ENCODE peak calls at places on chromosomes 16 and 17, in five cellular contexts. D, M, P, S and E are unnamed samples.

GRCh38 chr16:57260294-57260929 is 15.4 kb downstream of the ARL2BP start:
- DNase-seq in P (peak), S (peak), M (peak), D (peak), E (peak)

GRCh38 chr17:72946126-72946525 is 146.4 kb downstream of the SLC39A11 start:
- DNase-seq in S (no peak), D (no peak), P (no peak), M (no peak), E (no peak)

GRCh38 chr16:57354311-57354710 is 4.3 kb upstream of the CCL22 start:
- DNase-seq in M (no peak), D (no peak), P (no peak), S (no peak), E (no peak)

GRCh38 chr16:87461466-87461975 is 31.3 kb downstream of the ZCCHC14 start:
- DNase-seq in D (no peak), P (peak), S (peak), M (peak), E (peak)

GRCh38 chr16:5768445-5768844 is 670.9 kb upstream of the EEF2KMT start:
- DNase-seq in P (no peak), M (no peak), S (no peak), D (no peak), E (no peak)

GRCh38 chr17:65005858-65006257 is 50.7 kb downstream of the GNA13 start:
- DNase-seq in D (no peak), P (no peak), S (no peak), M (no peak), E (no peak)

GRCh38 chr17:29095439-29095838 is 52.5 kb downstream of the PIPOX start:
- DNase-seq in S (no peak), D (no peak), P (no peak), M (no peak), E (no peak)

GRCh38 chr17:80931421-80932265 is 60.0 kb upstream of the CHMP6 start:
- DNase-seq in M (peak), D (peak), P (peak), S (peak), E (peak)

GRCh38 chr17:82204831-82205719 is 7.6 kb downstream of the CCDC57 start:
- DNase-seq in S (no peak), P (no peak), M (peak), D (peak), E (no peak)

GRCh38 chr17:44628234-44629188 is 27.8 kb upstream of the MEIOC start:
- DNase-seq in M (peak), S (peak), P (peak), D (no peak), E (peak)

GRCh38 chr17:3020381-3020780 is 43.0 kb downstream of the OR1D5 start:
- DNase-seq in P (no peak), D (no peak), S (no peak), M (no peak), E (no peak)

GRCh38 chr16:10309271-10309932 is 76.5 kb upstream of the ATF7IP2 start:
- DNase-seq in D (no peak), P (no peak), S (no peak), M (no peak), E (no peak)

GRCh38 chr17:27466748-27467375 is 10.6 kb downstream of the KSR1 start:
- DNase-seq in P (no peak), M (no peak), S (no peak), D (no peak), E (no peak)

GRCh38 chr17:11331790-11332526 is 90.9 kb downstream of the SHISA6 start:
- DNase-seq in P (no peak), D (no peak), S (no peak), M (no peak), E (no peak)

GRCh38 chr17:46963571-46963970 is 15.5 kb downstream of the RPRML start:
- DNase-seq in D (no peak), M (no peak), S (no peak), P (no peak), E (no peak)

GRCh38 chr16:8852534-8852933 is 16.3 kb downstream of the CARHSP1 start:
- DNase-seq in M (no peak), D (no peak), P (no peak), S (no peak), E (no peak)

GRCh38 chr17:43382776-43383175 is 16.0 kb upstream of the ARL4D start:
- DNase-seq in D (no peak), M (no peak), P (no peak), S (no peak), E (no peak)

GRCh38 chr17:69773081-69773480 is 301.9 kb upstream of the KCNJ16 start:
- DNase-seq in D (peak), M (peak), P (no peak), S (no peak), E (no peak)

GRCh38 chr17:72400863-72401262 is 280.0 kb downstream of the SOX9 start:
- DNase-seq in D (peak), P (no peak), M (no peak), S (no peak), E (no peak)

GRCh38 chr17:19002805-19003542 is 1.6 kb downstream of the FAM83G start:
- DNase-seq in S (no peak), M (peak), D (peak), P (no peak), E (no peak)

GRCh38 chr16:88377961-88378360 is 4.8 kb upstream of the ZNF469 start:
- DNase-seq in D (no peak), P (no peak), S (no peak), M (no peak), E (no peak)

GRCh38 chr17:32006957-32007462 is at the start of gene LRRC37B:
- DNase-seq in D (peak), P (peak), S (peak), M (peak), E (peak)

GRCh38 chr17:33948299-33948698 is 306.8 kb upstream of the CCL2 start:
- DNase-seq in D (no peak), S (no peak), P (no peak), M (no peak), E (no peak)

GRCh38 chr16:49856741-49857330 is 924 bp upstream of the ZNF423 start:
- DNase-seq in P (peak), M (peak), D (peak), S (no peak), E (peak)

GRCh38 chr17:76268991-76269981 is 4.1 kb downstream of the UBALD2 start:
- DNase-seq in M (peak), D (no peak), S (no peak), P (no peak), E (no peak)

GRCh38 chr16:81928975-81929374 is 82.3 kb downstream of the SDR42E1 start:
- DNase-seq in P (no peak), D (no peak), S (no peak), M (no peak), E (no peak)

GRCh38 chr16:67447508-67448076 is 16.7 kb downstream of the HSD11B2 start:
- DNase-seq in S (no peak), D (peak), M (peak), P (peak), E (no peak)

GRCh38 chr17:67244621-67245072 is 349 bp downstream of the HELZ start:
- DNase-seq in S (no peak), M (no peak), D (no peak), P (no peak), E (no peak)

GRCh38 chr16:66478733-66479511 is 51.8 kb downstream of the BEAN1 start:
- DNase-seq in S (peak), P (peak), D (peak), M (peak), E (no peak)

GRCh38 chr16:81600275-81600674 is 155.7 kb downstream of the CMIP start:
- DNase-seq in S (no peak), D (peak), M (peak), P (no peak), E (peak)

GRCh38 chr16:23466162-23466885 is 13.3 kb upstream of the COG7 start:
- DNase-seq in P (no peak), D (peak), M (peak), S (no peak), E (no peak)

GRCh38 chr17:30263552-30264333 is 28.0 kb downstream of the BLMH start:
- DNase-seq in D (peak), S (no peak), M (no peak), P (no peak), E (no peak)

GRCh38 chr17:73624496-73624988 is 19.7 kb downstream of the SDK2 start:
- DNase-seq in D (no peak), P (no peak), S (no peak), M (no peak), E (no peak)

GRCh38 chr16:49200223-49200820 is 81.3 kb downstream of the CBLN1 start:
- DNase-seq in S (no peak), M (no peak), P (no peak), D (no peak), E (no peak)

GRCh38 chr16:6643083-6643686 is 689.5 kb upstream of the RBFOX1 start:
- DNase-seq in D (peak), M (peak), S (no peak), P (peak), E (peak)

GRCh38 chr16:2514333-2515179 is 804 bp downstream of the ATP6V0C start:
- DNase-seq in M (no peak), P (peak), D (no peak), S (no peak), E (no peak)

DNA sequence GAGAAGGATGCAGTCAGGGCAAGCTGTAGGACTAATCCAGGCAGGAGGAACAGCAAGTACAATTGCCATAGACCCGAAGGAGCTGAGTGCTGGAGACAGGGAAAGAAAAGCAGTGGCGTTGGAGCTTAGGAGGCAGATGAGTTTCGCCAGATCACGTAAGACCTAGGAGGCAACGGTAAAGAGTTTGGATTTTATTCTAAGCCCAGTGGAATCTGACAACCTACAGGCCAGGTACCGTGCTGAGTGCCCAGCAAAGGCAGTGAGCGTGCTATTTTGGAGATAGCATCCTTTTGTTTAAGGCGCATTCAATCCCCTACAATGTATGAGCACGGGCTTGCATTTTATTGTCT is 1.2 kb downstream of the USP43 start:
- DNase-seq in M (no peak), D (no peak), P (no peak), S (no peak), E (peak)
- H2BK120ac ChIP-seq in M (no peak), D (no peak), P (no peak), S (no peak), E (no peak)

GRCh38 chr16:55330726-55331647 is 7.0 kb downstream of the IRX6 start:
- DNase-seq in P (peak), D (no peak), M (no peak), S (no peak), E (no peak)
- H4K91ac ChIP-seq in P (no peak), D (no peak), M (no peak), S (peak), E (no peak)

DNA sequence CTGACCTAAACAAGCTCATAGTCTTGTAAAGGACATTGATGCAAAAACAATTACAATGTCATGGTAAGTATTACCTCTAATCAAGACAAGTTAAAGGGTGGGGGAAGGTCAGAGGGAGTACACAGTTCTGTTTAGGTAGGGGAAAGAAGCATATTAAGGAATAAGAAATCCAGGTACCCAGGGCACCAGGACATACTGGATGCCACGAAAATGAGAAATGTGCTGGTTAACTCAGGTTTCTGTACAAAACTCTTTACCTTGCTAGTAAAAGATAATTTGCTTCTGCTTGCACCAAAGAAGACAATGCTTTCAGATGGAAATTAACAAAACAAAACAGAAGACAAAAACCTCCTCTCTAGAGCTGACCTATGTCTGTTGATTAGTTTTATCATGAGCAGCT is 70.7 kb upstream of the MED13 start:
- DNase-seq in P (no peak), M (no peak), D (no peak), S (no peak), E (no peak)
- H3K27ac ChIP-seq in P (no peak), M (no peak), D (no peak), S (no peak), E (no peak)

GRCh38 chr17:628507-628941 is 86.1 kb downstream of the VPS53 start:
- DNase-seq in S (no peak), P (no peak), M (peak), D (no peak), E (no peak)

GRCh38 chr17:624341-624860 is 90.2 kb downstream of the VPS53 start:
- DNase-seq in P (no peak), M (no peak), S (no peak), D (no peak), E (no peak)

GRCh38 chr17:623121-623520 is 91.5 kb downstream of the VPS53 start:
- DNase-seq in S (no peak), P (no peak), D (no peak), M (no peak), E (no peak)

GRCh38 chr17:628089-628488 is 86.5 kb downstream of the VPS53 start:
- DNase-seq in S (no peak), M (no peak), D (no peak), P (no peak), E (no peak)

DNA sequence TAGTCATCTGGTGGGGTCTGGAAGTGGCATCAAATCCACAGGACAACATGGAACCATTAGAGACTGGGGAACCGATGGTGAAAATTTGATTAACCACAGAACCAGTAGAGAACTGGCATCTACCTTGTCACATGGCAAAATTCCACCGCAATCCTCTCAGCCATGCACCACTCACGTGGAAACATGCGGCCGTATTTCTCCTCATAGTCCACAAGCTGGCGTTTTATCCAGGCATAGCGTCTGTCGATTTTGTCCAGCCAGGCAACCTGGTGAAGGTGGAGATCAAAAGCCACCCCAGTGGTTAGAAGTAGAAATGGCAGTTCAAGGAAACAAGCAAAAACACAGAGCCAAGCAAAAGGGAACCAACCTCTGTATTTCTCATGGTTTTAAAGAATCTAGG is 87.6 kb downstream of the VPS53 start:
- DNase-seq in D (no peak), P (no peak), M (no peak), S (no peak), E (no peak)
- H2BK120ac ChIP-seq in D (no peak), P (no peak), M (no peak), S (no peak), E (no peak)

GRCh38 chr17:54814371-54814770 is 86.3 kb upstream of the TOM1L1 start:
- DNase-seq in M (no peak), S (no peak), P (no peak), D (no peak), E (no peak)

DNA sequence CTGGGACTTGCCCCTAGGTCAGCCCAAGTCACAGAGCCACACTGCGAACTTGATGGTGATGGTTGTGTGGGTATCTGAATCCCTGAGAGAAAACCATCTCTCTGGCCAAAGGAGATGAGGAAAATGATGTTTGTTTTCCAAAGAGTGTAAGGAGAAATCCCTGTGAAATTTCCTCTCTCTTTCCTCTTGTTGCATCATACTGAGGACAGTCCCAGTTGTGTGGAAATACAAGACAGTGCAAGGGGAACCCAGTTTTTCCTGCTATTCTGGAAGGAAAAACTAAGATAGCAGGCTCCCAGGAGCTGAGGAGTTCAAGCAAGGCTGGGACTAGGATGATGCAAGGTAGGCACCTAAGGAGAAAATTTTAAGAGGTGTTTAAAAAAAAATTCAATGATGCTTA is 86.8 kb upstream of the TOM1L1 start:
- DNase-seq in M (no peak), S (no peak), D (no peak), P (no peak), E (no peak)
- H4K91ac ChIP-seq in M (no peak), S (no peak), D (no peak), P (no peak), E (no peak)

GRCh38 chr16:84379731-84380369 is 11.5 kb downstream of the ATP2C2 start:
- DNase-seq in D (no peak), M (no peak), P (no peak), S (no peak), E (no peak)
- H3K27ac ChIP-seq in D (no peak), M (no peak), P (no peak), S (no peak), E (no peak)

DNA sequence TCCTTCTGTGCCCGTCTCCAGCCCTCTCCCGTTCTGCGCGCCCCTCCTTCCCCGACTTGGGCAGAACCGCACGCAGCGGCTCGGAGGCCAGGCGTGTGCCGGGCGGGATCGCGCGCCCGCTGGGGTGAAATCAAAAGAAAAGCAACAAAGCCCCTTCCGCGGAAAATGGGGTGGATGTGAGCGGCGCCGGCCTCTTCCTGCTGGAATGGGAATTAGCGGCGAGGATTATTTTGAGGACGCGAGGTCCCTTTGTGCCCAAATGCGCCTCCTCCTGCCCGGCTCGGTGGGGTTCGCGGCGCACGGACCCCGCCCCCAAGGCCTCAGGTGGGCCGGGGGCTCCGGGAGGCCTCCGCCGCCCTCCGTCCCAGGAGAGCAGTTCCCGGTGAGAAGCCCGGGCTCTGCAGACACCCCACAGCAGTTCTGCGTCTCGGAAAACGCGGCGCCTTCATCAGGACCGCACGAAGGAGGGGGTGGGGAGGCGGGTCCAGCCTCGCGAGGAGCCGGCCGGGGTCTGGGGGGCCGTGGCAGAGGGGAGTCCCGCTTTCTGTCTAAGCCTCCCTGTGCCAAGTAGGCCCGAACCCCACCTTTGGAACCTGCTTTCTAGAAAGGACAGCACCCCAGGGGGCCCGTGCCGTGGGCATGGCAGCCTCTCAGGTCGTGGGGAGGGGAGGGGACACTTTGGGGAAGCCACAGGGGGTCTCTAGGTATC is 91.0 kb upstream of the CBX4 start:
- DNase-seq in D (no peak), P (no peak), M (no peak), S (no peak), E (peak)
- H2BK120ac ChIP-seq in D (no peak), P (no peak), M (no peak), S (no peak), E (peak)

DNA sequence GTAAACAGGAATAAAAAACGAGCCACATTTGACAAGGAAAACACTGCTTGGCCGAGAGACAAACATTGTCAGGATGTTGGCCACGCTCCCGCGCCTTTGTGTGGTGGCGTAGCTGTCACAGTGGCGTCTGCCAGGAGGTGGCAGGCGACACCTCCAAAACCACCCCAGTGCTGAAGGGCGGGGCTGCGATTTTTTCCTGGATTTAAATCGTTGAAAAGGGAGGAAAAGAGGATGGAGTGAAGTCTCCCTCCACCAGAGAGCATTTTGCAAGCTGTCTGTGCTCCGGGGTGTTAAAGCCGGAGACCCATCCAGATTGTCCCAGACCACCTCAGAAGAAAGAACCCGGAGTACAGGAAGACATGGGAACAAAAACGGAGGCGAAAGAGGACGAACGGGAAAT is 12.7 kb downstream of the MRM3 start:
- DNase-seq in M (peak), S (no peak), D (peak), P (peak), E (peak)
- H4K91ac ChIP-seq in M (no peak), S (no peak), D (peak), P (no peak), E (no peak)

GRCh38 chr17:48873212-48873611 is 19.4 kb upstream of the ATP5MC1 start:
- DNase-seq in D (peak), M (peak), S (no peak), P (no peak), E (no peak)
- H3K27ac ChIP-seq in D (no peak), M (no peak), S (no peak), P (no peak), E (no peak)

GRCh38 chr16:31064882-31065461 is 9.1 kb downstream of the ZNF668 start:
- DNase-seq in P (no peak), M (peak), S (no peak), D (peak), E (no peak)
- H2BK120ac ChIP-seq in P (no peak), M (peak), S (no peak), D (peak), E (no peak)